ENCODE peak calls at places on chromosomes 3 and 15, in seven cellular contexts. D is cardiac muscle cell, K is upper lobe of right lung, G is upper lobe of left lung, T is nephron progenitor cell, X is left lung, U is H9. W is an unnamed sample.

GRCh38 chr15:100975043-100975442 is 55.9 kb downstream of the LRRK1 start:
- DNase-seq in D (no peak), K (no peak), G (no peak), T (no peak), X (no peak), U (no peak), W (no peak)

GRCh38 chr3:119343719-119344118 is 49.5 kb downstream of the ARHGAP31 start:
- DNase-seq in D (no peak), K (no peak), G (no peak), T (no peak), X (no peak), U (no peak), W (no peak)

GRCh38 chr15:73322665-73323373 is 45.9 kb downstream of the HCN4 start:
- DNase-seq in D (no peak), K (peak; percentile 60), G (no peak), T (no peak), X (no peak), U (no peak), W (no peak)

GRCh38 chr3:159252772-159253384 is 451.0 kb downstream of the MFSD1 start:
- DNase-seq in D (peak; percentile 31), K (no peak), G (no peak), T (peak; percentile 13), X (no peak), U (no peak), W (no peak)

GRCh38 chr3:15420871-15421270 is 6.5 kb downstream of the METTL6 start:
- DNase-seq in D (no peak), K (no peak), G (no peak), T (no peak), X (no peak), U (no peak), W (no peak)

GRCh38 chr15:76163429-76164020 is 103.7 kb downstream of the TMEM266 start:
- DNase-seq in D (peak; percentile 23), K (peak; percentile 89), G (peak; percentile 88), T (no peak), X (peak; percentile 82), U (no peak), W (no peak)

GRCh38 chr3:126481808-126482502 is 6.3 kb upstream of the ZXDC start:
- DNase-seq in D (no peak), K (no peak), G (no peak), T (no peak), X (no peak), U (no peak), W (no peak)

GRCh38 chr3:150070271-150070670 is 99.6 kb upstream of the PFN2 start:
- DNase-seq in D (no peak), K (no peak), G (no peak), T (no peak), X (no peak), U (no peak), W (no peak)

GRCh38 chr15:95290376-95290973 is 1040.0 kb upstream of the NR2F2 start:
- DNase-seq in D (no peak), K (no peak), G (no peak), T (peak; percentile 21), X (no peak), U (no peak), W (no peak)

GRCh38 chr3:39166932-39167532 is 13.6 kb upstream of the CSRNP1 start:
- DNase-seq in D (no peak), K (no peak), G (peak; percentile 77), T (no peak), X (no peak), U (no peak), W (no peak)

GRCh38 chr3:14791343-14791945 is 27.3 kb upstream of the FGD5 start:
- DNase-seq in D (peak; percentile 80), K (peak; percentile 76), G (peak; percentile 60), T (peak; percentile 79), X (peak; percentile 54), U (peak; percentile 87), W (peak; percentile 30)

GRCh38 chr3:13548696-13549512 is at the start of gene FBLN2:
- DNase-seq in D (peak; percentile 89), K (peak; percentile 72), G (no peak), T (peak; percentile 86), X (no peak), U (peak; percentile 71), W (peak; percentile 57)

GRCh38 chr15:48645558-48646330 is at the start of gene FBN1:
- DNase-seq in D (peak; percentile 70), K (peak; percentile 66), G (peak; percentile 24), T (peak; percentile 76), X (peak; percentile 56), U (peak; percentile 77), W (peak; percentile 47)

GRCh38 chr3:95217661-95218060 is 1154.8 kb downstream of the NSUN3 start:
- DNase-seq in D (no peak), K (no peak), G (no peak), T (no peak), X (no peak), U (no peak), W (no peak)

GRCh38 chr3:99663981-99664380 is 25.6 kb downstream of the COL8A1 start:
- DNase-seq in D (no peak), K (no peak), G (no peak), T (no peak), X (no peak), U (no peak), W (no peak)

GRCh38 chr3:42906085-42906904 is at the start of gene ZNF662:
- DNase-seq in D (no peak), K (peak; percentile 81), G (peak; percentile 35), T (no peak), X (peak; percentile 40), U (peak; percentile 33), W (no peak)

GRCh38 chr15:55768670-55769185 is 25.8 kb upstream of the PRTG start:
- DNase-seq in D (no peak), K (no peak), G (no peak), T (no peak), X (no peak), U (no peak), W (no peak)

GRCh38 chr3:63791974-63792373 is 27.1 kb upstream of the C3orf49 start:
- DNase-seq in D (no peak), K (no peak), G (no peak), T (no peak), X (no peak), U (no peak), W (no peak)

GRCh38 chr3:169813757-169814517 is 1.2 kb upstream of the LRRC34 start:
- DNase-seq in D (no peak), K (peak; percentile 68), G (peak; percentile 28), T (no peak), X (peak; percentile 60), U (peak; percentile 82), W (no peak)
- TF ChIP-seq CTCF in D (peak; percentile 47), K (peak; percentile 53), G (peak; percentile 44), T (no peak), X (no peak), U (peak; percentile 69), W (no peak)

GRCh38 chr15:36251450-36251849 is 328.0 kb upstream of the CDIN1 start:
- DNase-seq in D (no peak), K (no peak), G (no peak), T (no peak), X (no peak), U (no peak), W (no peak)
- TF ChIP-seq CTCF in D (peak; percentile 8), K (no peak), G (no peak), T (no peak), X (no peak), U (no peak), W (no peak)

GRCh38 chr3:52017467-52018065 is 21.9 kb upstream of the RPL29 start:
- DNase-seq in D (no peak), K (peak; percentile 52), G (no peak), T (no peak), X (no peak), U (no peak), W (no peak)

GRCh38 chr3:52013802-52014598 is 18.3 kb upstream of the RPL29 start:
- DNase-seq in D (no peak), K (peak; percentile 56), G (no peak), T (no peak), X (no peak), U (no peak), W (no peak)

GRCh38 chr3:52015431-52016256 is 19.9 kb upstream of the RPL29 start:
- DNase-seq in D (peak; percentile 84), K (no peak), G (no peak), T (no peak), X (no peak), U (no peak), W (no peak)

GRCh38 chr3:52012699-52013098 is 17.0 kb upstream of the RPL29 start:
- DNase-seq in D (no peak), K (peak; percentile 53), G (no peak), T (no peak), X (no peak), U (no peak), W (no peak)

DNA sequence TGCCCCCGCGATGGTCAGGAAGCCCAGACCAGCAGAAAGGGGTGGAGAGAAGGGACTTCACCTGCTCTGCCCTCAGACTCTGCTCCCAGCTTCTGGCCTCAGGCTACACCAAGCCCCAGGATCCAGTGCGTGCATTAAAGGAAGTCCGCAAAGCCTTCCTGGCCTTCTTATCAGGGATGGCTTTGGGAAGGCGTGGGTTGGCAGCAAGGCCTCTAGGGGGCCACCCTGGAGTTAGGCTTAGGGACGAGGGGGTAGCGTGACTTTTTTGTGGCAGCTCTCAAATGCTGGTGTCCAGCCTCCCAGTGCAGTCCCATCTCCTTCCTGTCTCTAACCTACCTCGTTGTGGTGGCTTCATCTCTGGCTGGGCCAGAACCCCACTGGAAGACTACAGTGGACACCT is 18.9 kb upstream of the RPL29 start:
- DNase-seq in D (peak; percentile 66), K (peak; percentile 54), G (no peak), T (peak; percentile 37), X (no peak), U (peak; percentile 69), W (no peak)
- TF ChIP-seq CTCF in D (peak; percentile 18), K (peak; percentile 25), G (peak; percentile 26), T (peak; percentile 50), X (no peak), U (peak; percentile 70), W (no peak)

GRCh38 chr3:65335587-65335986 is 647.8 kb upstream of the ADAMTS9 start:
- DNase-seq in D (no peak), K (no peak), G (no peak), T (no peak), X (no peak), U (no peak), W (no peak)

GRCh38 chr3:65331730-65332129 is 643.9 kb upstream of the ADAMTS9 start:
- DNase-seq in D (no peak), K (no peak), G (no peak), T (no peak), X (no peak), U (no peak), W (no peak)

GRCh38 chr3:65330072-65330471 is 642.3 kb upstream of the ADAMTS9 start:
- DNase-seq in D (no peak), K (no peak), G (no peak), T (no peak), X (no peak), U (no peak), W (no peak)

GRCh38 chr3:65338571-65338970 is 650.8 kb upstream of the ADAMTS9 start:
- DNase-seq in D (no peak), K (no peak), G (no peak), T (no peak), X (no peak), U (no peak), W (no peak)

DNA sequence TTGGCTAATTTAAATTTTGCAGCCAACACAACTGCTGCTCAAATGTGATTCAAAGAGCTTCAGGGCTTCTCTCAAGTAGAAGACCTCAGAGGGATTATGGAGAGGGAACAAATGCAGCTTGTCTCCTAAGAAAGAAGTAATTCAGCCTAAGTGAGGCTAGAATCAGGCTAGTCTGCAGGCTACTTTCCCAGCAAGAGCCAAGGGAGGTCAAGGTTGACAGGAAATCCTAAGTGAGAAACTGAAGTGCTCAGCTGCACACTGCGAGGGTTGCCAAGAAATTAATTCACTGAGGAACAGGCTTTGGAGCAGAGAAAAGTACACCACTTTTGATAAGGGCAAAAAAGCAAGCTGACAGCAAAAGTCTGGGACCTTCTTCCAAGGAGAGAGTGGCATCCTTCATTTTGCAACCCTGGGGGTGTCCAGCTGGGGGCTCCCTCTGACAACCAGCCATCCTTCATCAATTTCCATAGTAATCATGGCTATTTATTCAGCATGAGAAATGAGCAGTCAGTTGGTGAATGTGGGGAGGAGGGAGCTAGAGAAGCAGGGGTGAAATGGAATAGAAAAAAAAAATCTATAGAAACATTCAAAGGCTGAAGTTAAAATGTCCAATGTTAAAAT is 646.4 kb upstream of the ADAMTS9 start:
- DNase-seq in D (peak; percentile 29), K (no peak), G (no peak), T (no peak), X (no peak), U (peak; percentile 32), W (no peak)
- TF ChIP-seq CTCF in D (peak; percentile 24), K (peak; percentile 11), G (no peak), T (no peak), X (no peak), U (peak; percentile 64), W (no peak)